ENCODE peak calls at places on chromosomes 2 and 18, in five cellular contexts. D is neural crest cell, P is progenitor cell of endocrine pancreas, G is adrenal gland, I is AG10803. F is an unnamed sample.

GRCh38 chr2:97742381-97742847 is 29.0 kb downstream of the ZAP70 start:
- DNase-seq in G (no peak), I (no peak), P (no peak), D (no peak), F (no peak)

GRCh38 chr2:157825885-157826284 is 50.2 kb downstream of the ACVR1 start:
- DNase-seq in I (peak), G (no peak), D (no peak), P (no peak), F (no peak)

GRCh38 chr2:159891917-159892691 is 94.1 kb upstream of the CD302 start:
- DNase-seq in D (no peak), I (peak), P (no peak), G (no peak), F (no peak)

GRCh38 chr2:80370375-80371009 is 65.9 kb upstream of the LRRTM1 start:
- DNase-seq in P (no peak), D (no peak), I (no peak), G (no peak), F (no peak)

GRCh38 chr2:12683701-12684100 is 33.0 kb upstream of the TRIB2 start:
- DNase-seq in D (no peak), I (no peak), P (no peak), G (no peak), F (no peak)

GRCh38 chr2:313991-314390 is 26.1 kb upstream of the ALKAL2 start:
- DNase-seq in I (no peak), G (no peak), D (no peak), P (no peak), F (no peak)

GRCh38 chr18:31680836-31681568 is 3.4 kb downstream of the B4GALT6 start:
- DNase-seq in G (no peak), P (no peak), I (no peak), D (no peak), F (no peak)

GRCh38 chr2:173656086-173656485 is 301.4 kb downstream of the CDCA7 start:
- DNase-seq in I (peak), D (no peak), P (no peak), G (no peak), F (no peak)

GRCh38 chr2:112591413-112591812 is 7.0 kb downstream of the CHCHD5 start:
- DNase-seq in G (no peak), P (no peak), D (no peak), I (no peak), F (no peak)

GRCh38 chr18:25726278-25726677 is 364.1 kb downstream of the SS18 start:
- DNase-seq in P (no peak), G (no peak), I (peak), D (peak), F (no peak)

GRCh38 chr2:12665334-12665733 is 51.4 kb upstream of the TRIB2 start:
- DNase-seq in G (no peak), P (no peak), D (no peak), I (no peak), F (no peak)

GRCh38 chr18:69000366-69000765 is 202.5 kb downstream of the CCDC102B start:
- DNase-seq in I (no peak), P (no peak), G (no peak), D (no peak), F (no peak)

GRCh38 chr18:80109676-80110078 is 615 bp downstream of the ADNP2 start:
- DNase-seq in P (peak), D (peak), G (peak), I (peak), F (no peak)

GRCh38 chr2:233240897-233241296 is 10.6 kb upstream of the ATG16L1 start:
- DNase-seq in G (no peak), I (no peak), D (no peak), P (no peak), F (no peak)

GRCh38 chr2:9885036-9885684 is 41.9 kb downstream of the TAF1B start:
- DNase-seq in P (no peak), I (no peak), G (no peak), D (no peak), F (no peak)

GRCh38 chr2:143823286-143823685 is 694.1 kb downstream of the ARHGAP15 start:
- DNase-seq in G (no peak), P (no peak), D (no peak), I (no peak), F (no peak)

GRCh38 chr2:181573140-181573736 is 83.7 kb downstream of the CERKL start:
- DNase-seq in I (peak), P (no peak), G (no peak), D (no peak), F (no peak)
- TF ChIP-seq CTCF in I (peak), P (peak), G (peak), D (peak), F (peak)

GRCh38 chr2:128530025-128530573 is 211.4 kb upstream of the HS6ST1 start:
- DNase-seq in G (no peak), P (no peak), D (no peak), I (no peak), F (no peak)

GRCh38 chr2:128533101-128533500 is 214.4 kb upstream of the HS6ST1 start:
- DNase-seq in P (no peak), I (no peak), D (no peak), G (no peak), F (no peak)

GRCh38 chr2:128534688-128535392 is 216.2 kb upstream of the HS6ST1 start:
- DNase-seq in P (no peak), I (no peak), G (no peak), D (no peak), F (no peak)

GRCh38 chr2:128528133-128528532 is 209.5 kb upstream of the HS6ST1 start:
- DNase-seq in G (no peak), P (no peak), D (no peak), I (no peak), F (no peak)

GRCh38 chr2:128531856-128532255 is 213.2 kb upstream of the HS6ST1 start:
- DNase-seq in P (no peak), D (no peak), G (no peak), I (no peak), F (no peak)
- TF ChIP-seq CTCF in P (peak), D (peak), G (peak), I (peak), F (no peak)

GRCh38 chr2:78992451-78992806 is 33.1 kb upstream of the REG3G start:
- DNase-seq in G (peak), D (peak), P (peak), I (no peak), F (peak)
- TF ChIP-seq CTCF in G (peak), D (peak), P (peak), I (no peak), F (peak)

GRCh38 chr2:161004379-161004778 is 155.8 kb upstream of the TANK start:
- DNase-seq in D (no peak), P (no peak), I (no peak), G (no peak), F (no peak)
- TF ChIP-seq CTCF in D (peak), P (peak), I (peak), G (peak), F (no peak)

GRCh38 chr2:72825271-72826155 is at the start of gene EXOC6B:
- DNase-seq in D (peak), G (peak), I (peak), P (peak), F (peak)
- TF ChIP-seq CTCF in D (no peak), G (peak), I (no peak), P (peak), F (no peak)

GRCh38 chr2:231655494-231656408 is 52.6 kb upstream of the PTMA start:
- DNase-seq in I (no peak), P (no peak), D (no peak), G (no peak), F (no peak)
- TF ChIP-seq CTCF in I (no peak), P (no peak), D (no peak), G (no peak), F (no peak)

GRCh38 chr2:78999410-78999809 is 26.1 kb upstream of the REG3G start:
- DNase-seq in P (no peak), D (no peak), G (no peak), I (no peak), F (no peak)
- TF ChIP-seq CTCF in P (peak), D (peak), G (peak), I (peak), F (peak)